ENCODE peak calls at places on chromosomes 12 and 14, in four cellular contexts. F is HepG2; A is effector memory CD4-positive, alpha-beta T cell; Z is lower lobe of right lung. K is an unnamed sample.

GRCh38 chr14:39499514-39499913 is 67.3 kb upstream of the FBXO33 start:
- DNase-seq in F (no peak), A (no peak), Z (no peak), K (no peak)

GRCh38 chr12:115846516-115846915 is 431.0 kb downstream of the MED13L start:
- DNase-seq in F (no peak), A (no peak), Z (no peak), K (no peak)

GRCh38 chr14:104248203-104249055 is 110.0 kb downstream of the KIF26A start:
- DNase-seq in F (no peak), A (no peak), Z (peak; percentile 39), K (peak; percentile 58)

GRCh38 chr12:117100251-117100650 is 1.0 kb upstream of the TESC start:
- DNase-seq in F (no peak), A (no peak), Z (no peak), K (no peak)

GRCh38 chr14:100676089-100676685 is 50.5 kb upstream of the DLK1 start:
- DNase-seq in F (no peak), A (no peak), Z (no peak), K (no peak)

GRCh38 chr14:22558221-22558913 is 30.7 kb downstream of the DAD1 start:
- DNase-seq in F (peak; percentile 53), A (no peak), Z (no peak), K (no peak)

GRCh38 chr12:94242871-94243270 is 94.5 kb downstream of the PLXNC1 start:
- DNase-seq in F (no peak), A (no peak), Z (no peak), K (no peak)

GRCh38 chr12:113056631-113057488 is at the start of gene DTX1:
- DNase-seq in F (no peak), A (peak; percentile 13), Z (no peak), K (no peak)

GRCh38 chr12:120497524-120498150 is 1.7 kb downstream of the DYNLL1 start:
- DNase-seq in F (no peak), A (no peak), Z (no peak), K (no peak)

GRCh38 chr14:78764240-78764639 is 594.1 kb downstream of the NRXN3 start:
- DNase-seq in F (no peak), A (no peak), Z (no peak), K (no peak)

GRCh38 chr14:46840971-46841729 is 189.6 kb upstream of the RPL10L start:
- DNase-seq in F (no peak), A (no peak), Z (no peak), K (no peak)

GRCh38 chr12:108551556-108551955 is 9.4 kb downstream of the SART3 start:
- DNase-seq in F (no peak), A (no peak), Z (no peak), K (no peak)

GRCh38 chr12:24533953-24534352 is 414.9 kb downstream of the BCAT1 start:
- DNase-seq in F (no peak), A (no peak), Z (no peak), K (no peak)

GRCh38 chr14:103022669-103023044 is 34.7 kb downstream of the CDC42BPB start:
- DNase-seq in F (no peak), A (no peak), Z (no peak), K (peak; percentile 12)

GRCh38 chr14:102087762-102088011 is 843 bp upstream of the HSP90AA1 start:
- DNase-seq in F (no peak), A (no peak), Z (no peak), K (no peak)

GRCh38 chr14:34874386-34875030 is 652 bp downstream of the BAZ1A start:
- DNase-seq in F (peak; percentile 65), A (peak; percentile 9), Z (peak; percentile 77), K (peak; percentile 75)

GRCh38 chr14:41668346-41668745 is 61.7 kb downstream of the LRFN5 start:
- DNase-seq in F (no peak), A (no peak), Z (no peak), K (no peak)

GRCh38 chr12:89571481-89572190 is 45.8 kb upstream of the POC1B start:
- DNase-seq in F (no peak), A (no peak), Z (no peak), K (no peak)

GRCh38 chr12:56087220-56087619 is 7.3 kb downstream of the ERBB3 start:
- DNase-seq in F (no peak), A (no peak), Z (peak; percentile 94), K (no peak)

GRCh38 chr12:39287817-39288216 is 155.1 kb downstream of the KIF21A start:
- DNase-seq in F (no peak), A (no peak), Z (no peak), K (no peak)

GRCh38 chr12:34398366-34398705 is 376.0 kb downstream of the ALG10 start:
- DNase-seq in F (no peak), A (no peak), Z (peak; percentile 32), K (peak; percentile 19)

GRCh38 chr14:64113279-64113678 is 180.9 kb downstream of the ESR2 start:
- DNase-seq in F (no peak), A (no peak), Z (no peak), K (peak; percentile 77)

GRCh38 chr12:61750604-61751003 is 509.6 kb upstream of the USP15 start:
- DNase-seq in F (no peak), A (no peak), Z (no peak), K (no peak)

GRCh38 chr12:113422030-113422900 is at the start of gene SDSL:
- DNase-seq in F (peak; percentile 48), A (no peak), Z (peak; percentile 85), K (peak; percentile 87)

GRCh38 chr14:92458136-92458958 is 55.2 kb upstream of the RIN3 start:
- DNase-seq in F (no peak), A (no peak), Z (no peak), K (no peak)

GRCh38 chr14:92457018-92457565 is 56.5 kb upstream of the RIN3 start:
- DNase-seq in F (no peak), A (no peak), Z (no peak), K (no peak)

GRCh38 chr14:92459479-92460421 is 53.8 kb upstream of the RIN3 start:
- DNase-seq in F (no peak), A (no peak), Z (no peak), K (no peak)

GRCh38 chr14:92460541-92460915 is 53.1 kb upstream of the RIN3 start:
- DNase-seq in F (no peak), A (no peak), Z (no peak), K (no peak)

GRCh38 chr14:92458959-92459478 is 54.6 kb upstream of the RIN3 start:
- DNase-seq in F (no peak), A (no peak), Z (no peak), K (no peak)
- H3K27ac ChIP-seq in F (no peak overlapping the region), A (no peak overlapping the region), Z (peak overlapping the region; percentile 80), K (no peak overlapping the region)

GRCh38 chr12:132689227-132689626 is 1.8 kb downstream of the PXMP2 start:
- DNase-seq in F (peak; percentile 44), A (no peak), Z (no peak), K (no peak)
- H3K27ac ChIP-seq in F (peak overlapping the region; percentile 48), A (no peak overlapping the region), Z (no peak overlapping the region), K (no peak overlapping the region)

GRCh38 chr12:105294164-105294563 is 36.3 kb upstream of the C12orf75 start:
- DNase-seq in F (no peak), A (no peak), Z (no peak), K (no peak)
- H3K27ac ChIP-seq in F (no peak overlapping the region), A (no peak overlapping the region), Z (no peak overlapping the region), K (no peak overlapping the region)

GRCh38 chr12:122099280-122099749 is 20.8 kb downstream of the MLXIP start:
- DNase-seq in F (no peak), A (no peak), Z (no peak), K (no peak)
- H3K27ac ChIP-seq in F (no peak overlapping the region), A (peak overlapping the region; percentile 1), Z (peak overlapping the region; percentile 79), K (peak overlapping the region; percentile 91)

GRCh38 chr14:59317346-59317745 is 128.9 kb downstream of the DAAM1 start:
- DNase-seq in F (no peak), A (no peak), Z (no peak), K (no peak)

GRCh38 chr14:59317782-59318505 is 129.5 kb downstream of the DAAM1 start:
- DNase-seq in F (no peak), A (no peak), Z (no peak), K (no peak)

GRCh38 chr14:59321184-59321952 is 132.9 kb downstream of the DAAM1 start:
- DNase-seq in F (no peak), A (no peak), Z (no peak), K (no peak)

GRCh38 chr14:59318908-59319307 is 130.4 kb downstream of the DAAM1 start:
- DNase-seq in F (no peak), A (no peak), Z (no peak), K (no peak)

DNA sequence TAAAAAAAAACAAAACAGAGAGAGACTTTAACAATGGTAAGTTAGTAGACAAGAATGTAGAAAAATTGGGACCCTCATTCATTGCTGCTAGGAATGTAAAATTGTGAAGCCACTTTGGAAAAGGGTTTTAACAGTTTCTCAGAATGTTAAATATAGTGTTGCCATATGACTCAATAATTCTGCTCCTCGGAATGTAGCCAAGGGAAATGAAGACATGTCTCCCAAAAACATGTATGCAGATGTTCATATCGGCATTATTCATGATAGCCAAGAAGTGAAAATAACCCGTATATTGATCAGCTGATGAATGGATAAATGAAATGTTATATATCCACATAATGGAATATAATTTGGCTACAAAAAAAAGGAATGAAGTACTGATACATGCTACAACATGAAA is 132.3 kb downstream of the DAAM1 start:
- DNase-seq in F (no peak), A (no peak), Z (no peak), K (no peak)
- H3K27ac ChIP-seq in F (no peak overlapping the region), A (no peak overlapping the region), Z (peak overlapping the region; percentile 33), K (peak overlapping the region; percentile 75)

GRCh38 chr14:37588956-37589737 is 5.9 kb downstream of the FOXA1 start:
- DNase-seq in F (peak; percentile 64), A (no peak), Z (no peak), K (no peak)
- H3K27ac ChIP-seq in F (peak overlapping the region; percentile 89), A (no peak overlapping the region), Z (peak overlapping the region; percentile 83), K (peak overlapping the region; percentile 93)

DNA sequence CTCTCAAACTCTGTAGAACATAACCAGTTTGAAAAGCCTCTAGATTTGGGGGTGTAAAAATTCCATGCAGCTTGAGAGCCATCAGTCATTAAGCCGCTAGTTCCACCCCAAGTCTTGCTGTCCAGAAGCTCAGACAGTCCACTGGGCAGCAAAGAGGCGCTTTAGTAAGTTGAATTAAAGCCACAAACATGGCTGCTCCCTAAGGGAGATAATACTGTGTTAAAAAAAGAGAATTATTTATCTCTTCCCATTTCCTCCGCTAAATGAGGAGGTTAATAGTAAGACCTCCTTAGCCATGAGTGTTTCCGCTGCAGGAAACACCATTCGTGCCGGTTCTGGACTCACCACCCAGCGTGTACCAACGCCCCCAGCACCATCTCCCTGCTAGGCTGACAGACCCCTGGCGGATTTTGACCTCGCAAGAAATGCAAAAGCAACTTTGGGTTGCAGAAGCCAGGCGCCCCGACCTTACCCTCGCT is 539 bp downstream of the TM7SF3 start:
- DNase-seq in F (no peak), A (no peak), Z (no peak), K (no peak)
- H3K27ac ChIP-seq in F (peak overlapping the region; percentile 73), A (peak overlapping the region; percentile 89), Z (peak overlapping the region; percentile 95), K (peak overlapping the region; percentile 63)

GRCh38 chr12:3116106-3116898 is 39.1 kb downstream of the TSPAN9 start:
- DNase-seq in F (no peak), A (no peak), Z (no peak), K (no peak)
- H3K27ac ChIP-seq in F (no peak overlapping the region), A (no peak overlapping the region), Z (peak overlapping the region; percentile 78), K (peak overlapping the region; percentile 53)